ENCODE peak calls at places on chromosomes 4 and X, in seven cellular contexts. I is left cardiac atrium, O is NCI-H1694, H is iPS DF 6.9, D is IMR-90, V is DMS53, M is HL-60. N is an unnamed sample.

GRCh38 chr4:55161739-55162138 is 36.3 kb upstream of the KDR start:
- DNase-seq in I (no peak), O (no peak), H (no peak), D (no peak), V (no peak), M (no peak), N (no peak)

GRCh38 chr4:182809417-182810102 is 107.6 kb downstream of the DCTD start:
- DNase-seq in I (no peak), O (no peak), H (no peak), D (no peak), V (peak), M (no peak), N (peak)

GRCh38 chrX:139113682-139114081 is 402.2 kb upstream of the FGF13 start:
- DNase-seq in I (no peak), O (no peak), H (no peak), D (no peak), V (peak), M (peak), N (peak)

GRCh38 chr4:165588534-165589310 is 209.9 kb downstream of the CPE start:
- DNase-seq in I (no peak), O (no peak), H (no peak), D (no peak), V (no peak), M (no peak), N (no peak)

GRCh38 chr4:8304827-8305695 is 35.5 kb downstream of the HTRA3 start:
- DNase-seq in I (no peak), O (no peak), H (no peak), D (no peak), V (no peak), M (no peak), N (no peak)

GRCh38 chr4:75036046-75036445 is 103.1 kb downstream of the PARM1 start:
- DNase-seq in I (no peak), O (no peak), H (no peak), D (no peak), V (no peak), M (peak), N (no peak)

GRCh38 chr4:38856524-38857337 is at the start of gene TLR6:
- DNase-seq in I (no peak), O (peak), H (peak), D (peak), V (peak), M (peak), N (peak)

GRCh38 chr4:102819588-102820365 is 7.6 kb downstream of the UBE2D3 start:
- DNase-seq in I (no peak), O (no peak), H (no peak), D (peak), V (no peak), M (no peak), N (peak)

GRCh38 chr4:80336582-80336981 is 1.1 kb downstream of the CFAP299 start:
- DNase-seq in I (no peak), O (peak), H (no peak), D (peak), V (peak), M (no peak), N (peak)

GRCh38 chrX:70089575-70090297 is 27.5 kb downstream of the OTUD6A start:
- DNase-seq in I (no peak), O (no peak), H (no peak), D (peak), V (no peak), M (no peak), N (peak)

GRCh38 chr4:103095080-103095479 is 4.6 kb downstream of the BDH2 start:
- DNase-seq in I (no peak), O (no peak), H (no peak), D (no peak), V (no peak), M (no peak), N (no peak)

GRCh38 chrX:27966955-27967354 is 14.3 kb downstream of the DCAF8L1 start:
- DNase-seq in I (no peak), O (no peak), H (no peak), D (peak), V (peak), M (no peak), N (no peak)

GRCh38 chr4:128513664-128514484 is 226.3 kb upstream of the PGRMC2 start:
- DNase-seq in I (no peak), O (no peak), H (no peak), D (peak), V (peak), M (no peak), N (peak)

GRCh38 chrX:13658602-13659001 is 5.7 kb downstream of the TCEANC start:
- DNase-seq in I (no peak), O (no peak), H (no peak), D (peak), V (peak), M (peak), N (peak)

GRCh38 chrX:148290041-148290440 is 210.4 kb upstream of the AFF2 start:
- DNase-seq in I (no peak), O (no peak), H (no peak), D (no peak), V (no peak), M (no peak), N (no peak)

GRCh38 chr4:88107406-88108107 is 50.9 kb downstream of the ABCG2 start:
- DNase-seq in I (no peak), O (no peak), H (no peak), D (peak), V (peak), M (no peak), N (no peak)

GRCh38 chr4:52076731-52077130 is 25.6 kb downstream of the SPATA18 start:
- DNase-seq in I (peak), O (no peak), H (peak), D (no peak), V (no peak), M (no peak), N (no peak)

GRCh38 chr4:107838138-107838618 is 13.4 kb downstream of the SGMS2 start:
- DNase-seq in I (no peak), O (no peak), H (no peak), D (peak), V (no peak), M (peak), N (peak)

GRCh38 chr4:99405433-99406115 is 29.6 kb downstream of the ADH7 start:
- DNase-seq in I (peak), O (peak), H (peak), D (peak), V (peak), M (peak), N (peak)

GRCh38 chrX:78555401-78555980 is 103.6 kb downstream of the RTL3 start:
- DNase-seq in I (no peak), O (no peak), H (no peak), D (no peak), V (peak), M (no peak), N (peak)

GRCh38 chrX:71912156-71912555 is 1.5 kb downstream of the NHSL2 start:
- DNase-seq in I (no peak), O (no peak), H (no peak), D (no peak), V (peak), M (no peak), N (peak)

GRCh38 chr4:109375778-109376414 is 57.7 kb upstream of the SEC24B start:
- DNase-seq in I (no peak), O (no peak), H (no peak), D (no peak), V (no peak), M (no peak), N (no peak)

GRCh38 chrX:154444001-154444754 is at the start of gene FAM50A:
- DNase-seq in I (peak), O (no peak), H (no peak), D (peak), V (peak), M (no peak), N (peak)

GRCh38 chrX:10055430-10055829 is 88.3 kb downstream of the CLDN34 start:
- DNase-seq in I (no peak), O (no peak), H (no peak), D (no peak), V (no peak), M (no peak), N (no peak)

GRCh38 chr4:111776546-111776945 is 368.7 kb upstream of the FAM241A start:
- DNase-seq in I (no peak), O (no peak), H (no peak), D (no peak), V (no peak), M (no peak), N (peak)

GRCh38 chrX:29257516-29257915 is 670.3 kb downstream of the IL1RAPL1 start:
- DNase-seq in I (no peak), O (no peak), H (no peak), D (peak), V (no peak), M (no peak), N (no peak)

GRCh38 chr4:78551420-78552351 is at the start of gene ANXA3:
- DNase-seq in I (peak), O (no peak), H (no peak), D (no peak), V (peak), M (peak), N (peak)

GRCh38 chr4:73593631-73594241 is 26.5 kb downstream of the RASSF6 start:
- DNase-seq in I (no peak), O (peak), H (no peak), D (peak), V (peak), M (no peak), N (peak)

GRCh38 chr4:142846729-142847606 is 867 bp upstream of the INPP4B start:
- DNase-seq in I (peak), O (no peak), H (peak), D (no peak), V (peak), M (no peak), N (peak)

N was measured in GM23248.